ENCODE peak calls at places on chromosome 10, in five cellular contexts. B, P, D, Z and F are unnamed samples.

GRCh38 chr10:15313034-15313433 is 58.1 kb downstream of the FAM171A1 start:
- DNase-seq in Z (no peak), B (no peak), D (no peak), P (no peak), F (no peak)

GRCh38 chr10:116721991-116722392 is 20.4 kb downstream of the HSPA12A start:
- DNase-seq in B (no peak), Z (no peak), D (no peak), P (no peak), F (no peak)

GRCh38 chr10:77339156-77339555 is 298.5 kb downstream of the KCNMA1 start:
- DNase-seq in B (no peak), P (no peak), Z (no peak), D (no peak), F (no peak)

GRCh38 chr10:4312046-4312835 is 513.8 kb upstream of the AKR1E2 start:
- DNase-seq in D (no peak), B (no peak), P (no peak), Z (no peak), F (no peak)

GRCh38 chr10:2968401-2968800 is 98.9 kb upstream of the PFKP start:
- DNase-seq in D (no peak), P (no peak), Z (no peak), B (no peak), F (no peak)

GRCh38 chr10:110739811-110740271 is 95.7 kb downstream of the RBM20 start:
- DNase-seq in Z (no peak), B (no peak), D (no peak), P (no peak), F (no peak)

GRCh38 chr10:16717617-16718395 is 99.4 kb downstream of the RSU1 start:
- DNase-seq in D (no peak), Z (no peak), B (no peak), P (no peak), F (no peak)

GRCh38 chr10:79142064-79142491 is 73.3 kb downstream of the ZMIZ1 start:
- DNase-seq in B (no peak), D (no peak), P (no peak), Z (no peak), F (no peak)

GRCh38 chr10:115355162-115355760 is 262.1 kb downstream of the ATRNL1 start:
- DNase-seq in D (peak; percentile 68), B (no peak), P (no peak), Z (no peak), F (no peak)

GRCh38 chr10:112475565-112476233 is 28.7 kb downstream of the VTI1A start:
- DNase-seq in P (no peak), B (no peak), Z (no peak), D (no peak), F (no peak)

GRCh38 chr10:27019827-27020226 is 80.5 kb downstream of the ANKRD26 start:
- DNase-seq in B (no peak), Z (no peak), P (no peak), D (no peak), F (no peak)

GRCh38 chr10:74641659-74642058 is 184.7 kb upstream of the KAT6B start:
- DNase-seq in Z (no peak), B (no peak), P (no peak), D (no peak), F (no peak)

GRCh38 chr10:94677691-94678090 is 5.8 kb upstream of the CYP2C18 start:
- DNase-seq in Z (no peak), B (peak; percentile 48), D (peak; percentile 57), P (no peak), F (no peak)

GRCh38 chr10:69439813-69440506 is 11.3 kb upstream of the TSPAN15 start:
- DNase-seq in B (peak; percentile 64), Z (no peak), P (no peak), D (peak; percentile 91), F (no peak)

GRCh38 chr10:25666276-25666675 is 267.8 kb upstream of the MYO3A start:
- DNase-seq in Z (no peak), P (no peak), B (no peak), D (no peak), F (no peak)

GRCh38 chr10:84293574-84294016 is 34.8 kb upstream of the CCSER2 start:
- DNase-seq in D (no peak), P (no peak), B (no peak), Z (no peak), F (no peak)

GRCh38 chr10:32958992-32959703 is 1.1 kb upstream of the ITGB1 start:
- DNase-seq in Z (no peak), B (no peak), P (no peak), D (no peak), F (no peak)

GRCh38 chr10:131129544-131129943 is 182.0 kb downstream of the TCERG1L start:
- DNase-seq in P (no peak), Z (no peak), D (peak; percentile 12), B (no peak), F (no peak)

GRCh38 chr10:44960482-44961230 is 1.1 kb downstream of the RASSF4 start:
- DNase-seq in D (no peak), B (no peak), P (no peak), Z (peak; percentile 32), F (no peak)

DNA sequence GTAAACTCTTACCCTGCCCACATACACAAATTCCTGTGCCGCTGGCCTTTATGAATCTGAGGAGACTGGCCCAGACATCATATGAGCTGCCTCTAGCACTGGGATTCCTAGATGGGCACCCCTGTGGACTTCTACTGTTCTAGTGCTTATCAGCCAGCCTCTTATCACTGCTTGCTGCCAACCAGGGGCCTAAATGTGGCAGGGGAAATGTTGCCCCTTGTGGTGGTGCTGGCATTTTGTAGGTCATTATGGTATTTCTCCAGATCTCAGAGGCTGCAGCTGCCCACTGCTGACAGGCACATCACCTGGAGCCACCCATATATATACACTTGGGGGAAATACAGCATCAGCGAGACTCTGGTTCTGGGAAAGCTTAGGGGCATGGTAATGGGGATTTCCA is 5.4 kb downstream of the SFR1 start:
- DNase-seq in B (no peak), D (no peak), Z (no peak), P (no peak), F (no peak)
- TF ChIP-seq CTCF in B (no peak), D (peak; percentile 27), Z (no peak), P (no peak), F (peak; percentile 42)

GRCh38 chr10:125448596-125448995 is 234.4 kb downstream of the TEX36 start:
- DNase-seq in P (no peak), D (no peak), Z (no peak), B (no peak), F (no peak)
- TF ChIP-seq CTCF in P (no peak), D (peak; percentile 53), Z (peak; percentile 6), B (no peak), F (peak; percentile 63)

DNA sequence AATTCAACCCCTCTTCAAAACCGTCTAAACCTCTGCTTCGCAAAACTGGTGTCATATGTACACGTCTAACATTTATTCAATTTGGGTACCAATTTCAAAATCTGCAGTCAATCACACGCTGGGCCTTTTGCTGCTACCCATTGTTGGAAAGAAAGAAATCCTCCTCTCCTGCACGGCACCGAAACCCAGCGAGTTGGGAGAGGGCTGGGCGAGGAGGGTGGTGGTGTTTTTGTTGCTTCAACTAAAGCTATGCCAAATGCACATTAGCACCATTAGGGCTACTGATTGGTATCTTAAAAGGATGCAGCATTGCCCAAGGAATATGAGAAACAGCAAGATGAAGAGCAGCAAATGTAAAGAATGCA is 7.8 kb downstream of the EBF3 start:
- DNase-seq in D (no peak), Z (no peak), P (no peak), B (no peak), F (no peak)
- TF ChIP-seq CTCF in D (no peak), Z (no peak), P (no peak), B (no peak), F (no peak)

GRCh38 chr10:6349846-6350245 is 147.1 kb downstream of the PFKFB3 start:
- DNase-seq in Z (no peak), D (no peak), B (no peak), P (no peak), F (no peak)

GRCh38 chr10:6345404-6345803 is 142.7 kb downstream of the PFKFB3 start:
- DNase-seq in B (no peak), Z (no peak), D (no peak), P (no peak), F (no peak)

GRCh38 chr10:6346621-6347020 is 143.9 kb downstream of the PFKFB3 start:
- DNase-seq in Z (no peak), D (no peak), B (no peak), P (no peak), F (no peak)

GRCh38 chr10:6348091-6348862 is 145.5 kb downstream of the PFKFB3 start:
- DNase-seq in Z (peak; percentile 91), P (no peak), B (peak; percentile 51), D (no peak), F (no peak)

DNA sequence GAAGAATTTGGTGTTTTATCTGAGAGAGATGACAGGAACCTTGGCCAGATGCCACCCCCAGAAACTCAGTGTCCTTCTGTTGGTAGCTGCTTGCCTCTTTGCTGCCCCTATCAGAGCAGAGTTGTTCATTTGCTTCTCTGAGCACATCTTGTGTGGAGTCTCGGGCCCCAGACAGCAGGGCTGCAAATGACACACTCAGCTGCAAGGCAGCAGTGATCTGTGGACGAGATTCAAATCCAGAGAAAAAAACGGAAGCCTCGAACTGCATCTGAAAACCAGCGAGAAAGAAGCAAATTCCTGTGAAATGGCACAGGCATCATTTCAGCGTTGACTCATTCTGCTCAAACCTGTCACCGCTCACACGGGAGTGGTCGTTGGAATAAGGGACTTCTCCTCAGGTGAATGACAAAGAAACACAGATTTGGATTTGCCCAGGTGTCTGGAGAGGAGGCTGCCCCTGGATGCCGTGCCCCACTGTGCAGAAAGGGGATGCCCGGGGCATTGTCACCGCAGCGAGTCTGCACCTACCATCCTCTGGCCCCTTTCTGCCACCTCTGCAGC is 144.7 kb downstream of the PFKFB3 start:
- DNase-seq in D (no peak), B (no peak), Z (no peak), P (no peak), F (no peak)
- TF ChIP-seq CTCF in D (no peak), B (no peak), Z (no peak), P (no peak), F (no peak)

GRCh38 chr10:13612654-13613373 is 26.0 kb downstream of the PRPF18 start:
- DNase-seq in D (no peak), Z (no peak), B (no peak), P (no peak), F (no peak)
- TF ChIP-seq CTCF in D (peak; percentile 2), Z (no peak), B (no peak), P (no peak), F (no peak)